ENCODE peak calls at places on chromosomes 13 and 19, in six cellular contexts. U is AG04450, W is stomach, T is mesendoderm, G is skeletal muscle cell, F is gastrocnemius medialis. A is an unnamed sample.

GRCh38 chr13:23510979-23511735 is 59.1 kb upstream of the TNFRSF19 start:
- DNase-seq in U (no peak), W (no peak), T (peak), G (no peak), F (peak), A (peak)

GRCh38 chr13:50396001-50396400 is 380.8 kb downstream of the KCNRG start:
- DNase-seq in U (no peak), W (no peak), T (no peak), G (no peak), F (no peak), A (no peak)

GRCh38 chr13:40083841-40084240 is 428.4 kb downstream of the COG6 start:
- DNase-seq in U (no peak), W (no peak), T (no peak), G (no peak), F (no peak), A (no peak)

GRCh38 chr19:7953060-7953459 is 9.6 kb upstream of the TIMM44 start:
- DNase-seq in U (no peak), W (no peak), T (peak), G (no peak), F (no peak), A (no peak)

GRCh38 chr13:100131863-100132574 is 43.1 kb downstream of the PCCA start:
- DNase-seq in U (peak), W (no peak), T (peak), G (peak), F (no peak), A (no peak)

GRCh38 chr13:98981596-98982195 is 3.8 kb upstream of the DOCK9 start:
- DNase-seq in U (no peak), W (no peak), T (no peak), G (no peak), F (no peak), A (no peak)

GRCh38 chr19:29810504-29810871 is 1.3 kb upstream of the CCNE1 start:
- DNase-seq in U (no peak), W (no peak), T (no peak), G (peak), F (no peak), A (no peak)

GRCh38 chr13:112067871-112068305 is 939 bp downstream of the SOX1 start:
- DNase-seq in U (no peak), W (no peak), T (peak), G (no peak), F (no peak), A (peak)

GRCh38 chr19:45528149-45528743 is 21.0 kb downstream of the VASP start:
- DNase-seq in U (no peak), W (no peak), T (peak), G (no peak), F (no peak), A (peak)

GRCh38 chr13:100098445-100099116 is 9.7 kb downstream of the PCCA start:
- DNase-seq in U (no peak), W (no peak), T (peak), G (no peak), F (no peak), A (no peak)

GRCh38 chr19:7975037-7975436 is 30.4 kb downstream of the ELAVL1 start:
- DNase-seq in U (no peak), W (no peak), T (no peak), G (no peak), F (peak), A (no peak)

GRCh38 chr13:31201341-31202024 is 1.7 kb downstream of the B3GLCT start:
- DNase-seq in U (no peak), W (no peak), T (no peak), G (peak), F (no peak), A (no peak)

DNA sequence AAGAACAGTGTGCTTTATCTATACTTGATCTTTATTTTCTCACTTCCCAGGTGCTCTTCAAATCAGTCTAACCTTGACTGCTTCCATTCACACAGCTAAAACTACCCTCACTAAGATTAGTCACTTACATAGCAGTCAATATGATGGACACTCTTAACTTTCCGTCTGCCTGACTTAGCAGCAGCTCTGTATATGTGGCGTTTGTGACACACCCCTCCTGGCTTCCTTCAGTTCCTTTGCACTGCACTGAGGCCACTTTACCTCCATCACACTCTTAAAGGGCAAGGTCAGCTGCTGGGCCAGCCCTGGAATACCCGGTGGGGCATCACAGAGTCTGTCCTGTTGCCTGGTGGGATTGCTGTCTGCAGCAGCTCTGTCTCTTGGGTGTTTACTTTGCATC is 35.6 kb upstream of the IL17D start:
- DNase-seq in U (no peak), W (no peak), T (no peak), G (no peak), F (no peak), A (no peak)
- H3K4me3 ChIP-seq in U (no peak), W (no peak), T (no peak), G (no peak), F (no peak), A (no peak)

GRCh38 chr13:27601771-27602170 is 18.6 kb downstream of the LNX2 start:
- DNase-seq in U (no peak), W (no peak), T (no peak), G (no peak), F (no peak), A (no peak)

GRCh38 chr13:27601208-27601607 is 19.1 kb downstream of the LNX2 start:
- DNase-seq in U (no peak), W (no peak), T (no peak), G (no peak), F (no peak), A (no peak)

GRCh38 chr13:27599096-27599495 is 21.2 kb downstream of the LNX2 start:
- DNase-seq in U (no peak), W (no peak), T (no peak), G (no peak), F (no peak), A (no peak)

GRCh38 chr13:27599845-27600553 is 20.3 kb downstream of the LNX2 start:
- DNase-seq in U (no peak), W (peak), T (peak), G (peak), F (peak), A (no peak)

DNA sequence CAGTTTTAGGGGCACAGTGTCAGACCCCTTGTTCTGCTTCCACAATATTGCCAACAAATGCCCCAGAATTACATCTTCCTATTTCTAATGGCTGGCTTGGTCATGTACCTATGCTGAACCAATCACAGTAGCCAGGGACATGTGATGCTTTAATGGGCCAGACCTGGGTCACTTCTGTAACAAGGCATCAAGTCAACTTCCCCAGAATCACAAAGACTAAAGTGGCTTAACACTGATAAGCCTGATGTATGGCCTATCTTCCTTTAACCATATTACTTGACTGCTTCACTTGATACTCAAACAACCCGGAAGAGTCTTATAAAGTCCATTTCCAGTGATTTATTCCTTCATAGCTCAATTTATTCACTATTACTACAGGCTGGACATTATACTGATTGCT is 19.6 kb downstream of the LNX2 start:
- DNase-seq in U (no peak), W (no peak), T (peak), G (no peak), F (no peak), A (no peak)
- H3K4me3 ChIP-seq in U (no peak), W (no peak), T (no peak), G (no peak), F (no peak), A (no peak)

DNA sequence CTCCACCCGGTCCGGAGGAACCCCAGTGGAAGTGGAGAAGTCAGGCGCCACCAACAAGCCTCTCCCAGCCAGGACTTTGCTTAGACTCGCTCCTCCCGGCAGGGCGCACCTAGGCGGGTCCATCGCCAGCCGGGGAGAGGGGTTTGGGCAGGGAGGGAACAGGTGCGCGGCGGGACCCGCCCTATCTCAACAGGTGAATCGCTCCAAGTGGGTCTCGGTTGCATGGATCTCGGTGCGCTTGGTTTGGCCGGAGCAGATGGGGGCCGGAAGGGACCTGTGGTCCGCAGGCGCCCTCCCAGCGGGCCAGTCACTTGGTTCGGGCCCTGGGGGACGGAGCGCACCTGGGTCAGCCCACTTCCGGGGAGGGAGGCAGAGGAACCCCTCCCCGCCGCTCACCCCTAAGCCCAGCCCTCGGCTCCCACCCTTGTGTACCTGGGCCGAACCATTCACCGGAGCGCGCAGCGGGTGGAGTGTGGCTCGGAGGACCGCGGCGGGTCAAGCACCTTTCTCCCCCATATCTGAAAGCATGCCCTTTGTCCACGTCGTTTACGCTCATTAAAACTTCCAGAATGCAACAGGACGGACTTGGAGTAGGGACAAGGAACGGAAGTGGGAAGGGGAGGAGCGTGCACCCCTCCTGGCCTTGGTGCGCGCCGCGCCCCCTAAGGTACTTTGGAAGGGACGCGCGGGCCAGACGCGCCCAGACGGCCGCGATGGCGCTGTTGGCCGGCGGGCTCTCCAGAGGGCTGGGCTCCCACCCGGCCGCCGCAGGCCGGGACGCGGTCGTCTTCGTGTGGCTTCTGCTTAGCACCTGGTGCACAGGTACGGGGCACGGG is at the start of gene LSR:
- DNase-seq in U (no peak), W (peak), T (peak), G (no peak), F (no peak), A (peak)
- H3K4me3 ChIP-seq in U (no peak), W (peak), T (peak), G (no peak), F (peak), A (peak)

GRCh38 chr13:93246069-93246468 is 19.5 kb downstream of the GPC6 start:
- DNase-seq in U (no peak), W (no peak), T (no peak), G (no peak), F (no peak), A (no peak)

GRCh38 chr13:93248627-93249047 is 22.0 kb downstream of the GPC6 start:
- DNase-seq in U (no peak), W (peak), T (peak), G (no peak), F (no peak), A (peak)

GRCh38 chr13:93243375-93244063 is 16.9 kb downstream of the GPC6 start:
- DNase-seq in U (no peak), W (no peak), T (no peak), G (no peak), F (no peak), A (no peak)

GRCh38 chr13:93244918-93245280 is 18.3 kb downstream of the GPC6 start:
- DNase-seq in U (no peak), W (no peak), T (no peak), G (no peak), F (no peak), A (no peak)

GRCh38 chr13:93244141-93244917 is 17.7 kb downstream of the GPC6 start:
- DNase-seq in U (no peak), W (no peak), T (no peak), G (no peak), F (no peak), A (no peak)
- H3K4me3 ChIP-seq in U (peak), W (peak), T (no peak), G (peak), F (peak), A (no peak)

GRCh38 chr19:38506375-38506722 is 72.9 kb downstream of the RYR1 start:
- DNase-seq in U (no peak), W (no peak), T (no peak), G (no peak), F (no peak), A (peak)

GRCh38 chr19:38508507-38508906 is 75.0 kb downstream of the RYR1 start:
- DNase-seq in U (no peak), W (no peak), T (no peak), G (no peak), F (no peak), A (no peak)

GRCh38 chr19:38505958-38506357 is 72.5 kb downstream of the RYR1 start:
- DNase-seq in U (no peak), W (no peak), T (no peak), G (no peak), F (no peak), A (peak)

GRCh38 chr19:38507551-38508127 is 74.1 kb downstream of the RYR1 start:
- DNase-seq in U (no peak), W (no peak), T (no peak), G (no peak), F (no peak), A (no peak)

DNA sequence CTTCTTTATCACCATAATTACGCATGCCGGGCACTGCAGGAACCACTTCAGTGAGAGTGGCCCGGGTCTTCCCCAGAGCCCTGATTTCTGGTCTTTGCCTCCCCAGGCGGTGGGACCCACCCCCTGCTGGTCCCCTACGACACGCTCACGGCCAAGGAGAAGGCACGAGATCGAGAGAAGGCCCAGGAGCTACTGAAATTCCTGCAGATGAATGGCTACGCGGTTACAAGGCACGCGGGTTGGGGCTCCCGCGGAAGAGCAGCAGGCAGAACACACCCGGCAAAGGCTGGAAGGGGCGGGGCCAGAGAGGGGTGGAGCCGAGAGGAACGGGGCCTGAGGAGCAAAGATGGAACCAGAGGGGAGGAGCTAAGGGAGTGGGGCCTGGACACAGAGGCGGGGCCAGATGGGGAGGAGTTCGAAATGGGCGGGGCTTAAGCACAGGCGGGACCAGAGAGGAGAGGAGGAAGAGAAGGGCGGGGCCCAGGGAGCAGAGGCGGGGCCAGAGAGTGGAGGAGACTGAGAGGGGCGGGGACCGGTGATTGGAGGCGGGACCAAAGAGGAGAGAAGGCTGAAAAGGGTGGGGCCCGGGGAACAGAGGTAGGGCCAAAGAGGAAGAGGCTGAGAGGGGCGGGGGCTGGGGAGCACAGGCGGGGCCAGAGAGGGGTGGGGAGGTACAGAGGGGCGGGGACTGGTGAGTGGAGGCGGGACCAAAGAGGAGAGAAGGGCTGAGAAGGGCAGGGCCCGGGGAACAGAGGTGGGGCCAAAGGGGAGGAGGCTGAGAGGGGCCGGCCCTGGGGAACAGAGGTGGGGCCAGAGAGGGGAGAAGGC is 73.4 kb downstream of the RYR1 start:
- DNase-seq in U (no peak), W (peak), T (peak), G (no peak), F (peak), A (peak)
- H3K4me3 ChIP-seq in U (no peak), W (no peak), T (no peak), G (no peak), F (no peak), A (peak)

DNA sequence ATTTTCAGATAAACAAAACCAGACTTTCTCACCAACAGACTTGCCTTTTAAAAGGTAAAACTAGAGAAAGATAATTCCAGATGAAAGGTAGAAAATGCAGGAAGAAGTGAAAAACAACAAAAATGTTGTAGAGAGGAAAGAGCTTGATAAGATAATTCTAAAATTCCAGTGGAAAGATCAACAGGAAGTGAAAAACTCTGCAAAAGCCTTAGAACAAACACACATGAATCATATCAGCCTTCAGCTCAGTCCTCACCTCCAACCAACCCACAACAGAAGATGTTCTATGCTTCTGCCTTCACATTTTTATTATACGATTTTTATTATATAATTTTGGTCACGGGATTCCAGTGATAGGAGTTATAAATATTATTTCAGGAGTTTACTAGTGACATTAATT is 57.8 kb downstream of the GADD45B start:
- DNase-seq in U (no peak), W (no peak), T (no peak), G (no peak), F (no peak), A (no peak)
- H3K4me3 ChIP-seq in U (no peak), W (no peak), T (no peak), G (no peak), F (no peak), A (no peak)

DNA sequence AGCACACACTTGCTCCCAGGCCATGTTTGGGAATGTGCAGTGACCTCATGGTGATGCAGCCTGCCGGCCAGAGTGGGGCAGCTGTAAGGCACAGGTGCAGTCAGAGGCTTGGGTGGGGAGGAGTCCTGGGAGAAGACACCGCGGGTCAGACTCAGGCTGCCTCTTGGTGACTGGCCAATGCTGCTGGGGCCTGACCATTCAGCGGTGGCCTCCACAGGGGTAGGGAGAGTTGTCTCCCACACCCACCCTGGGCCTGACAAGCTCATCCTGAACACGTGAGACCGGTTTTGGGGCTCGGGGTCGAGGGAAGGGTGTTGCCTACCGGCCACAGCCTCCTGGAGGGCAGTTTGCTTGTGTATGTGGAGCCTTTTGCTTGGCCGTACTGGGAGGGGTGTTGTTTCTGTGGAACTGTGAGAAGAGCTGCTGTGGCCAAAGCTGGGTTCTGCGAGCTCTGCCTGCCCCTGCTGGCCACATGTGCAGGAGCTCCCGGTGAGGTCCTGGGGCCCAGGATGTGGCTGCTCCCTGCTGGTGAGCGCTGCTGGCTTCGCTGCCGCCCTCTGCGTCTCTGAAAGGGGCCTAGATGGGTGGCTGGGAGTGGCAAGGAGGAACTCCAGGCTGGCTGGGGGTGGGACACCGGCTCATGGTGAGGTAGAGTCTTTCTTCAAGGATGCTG is 22.1 kb downstream of the UPF1 start:
- DNase-seq in U (no peak), W (no peak), T (peak), G (no peak), F (no peak), A (peak)
- H3K4me3 ChIP-seq in U (no peak), W (no peak), T (no peak), G (no peak), F (no peak), A (no peak)

DNA sequence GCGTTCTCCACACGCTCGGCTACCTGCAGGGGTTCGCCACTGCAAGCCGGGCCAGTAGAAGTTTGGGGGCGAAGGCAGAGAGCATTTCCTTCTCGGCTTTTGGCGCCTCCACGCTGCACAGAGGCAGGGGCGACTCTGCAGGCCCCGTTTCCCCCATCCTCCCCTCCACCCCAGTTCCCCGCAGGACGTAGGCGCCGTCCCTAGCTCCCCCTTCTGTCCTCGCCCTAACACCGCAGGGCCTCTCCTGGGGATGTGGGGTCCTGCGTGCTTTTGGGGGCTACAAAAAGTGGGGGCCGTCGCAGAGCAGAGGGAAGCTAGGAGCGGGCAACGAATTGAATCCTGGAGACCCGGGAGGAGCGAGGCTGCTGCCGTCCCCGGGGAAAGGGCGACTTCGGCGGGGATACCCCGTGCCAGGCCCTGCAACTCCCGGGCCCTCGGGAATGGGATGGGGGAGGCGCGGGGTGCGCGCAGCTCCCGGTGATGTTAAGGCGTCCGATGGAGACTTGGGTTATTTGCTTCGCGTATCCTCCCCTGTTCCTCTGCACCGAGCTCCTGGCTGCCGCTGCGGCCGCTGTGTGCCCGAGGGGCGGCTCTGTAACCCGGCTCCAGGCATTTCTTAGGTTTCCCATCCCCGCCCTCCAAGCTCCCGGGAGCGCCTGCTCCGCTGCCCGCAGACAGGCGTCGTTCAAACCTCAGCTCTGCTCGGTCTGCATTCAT is 255.9 kb upstream of the SOX21 start:
- DNase-seq in U (no peak), W (no peak), T (peak), G (no peak), F (no peak), A (peak)
- H3K4me3 ChIP-seq in U (peak), W (peak), T (peak), G (peak), F (peak), A (peak)

GRCh38 chr19:40667602-40668001 is 22.8 kb downstream of the NUMBL start:
- DNase-seq in U (no peak), W (no peak), T (no peak), G (no peak), F (no peak), A (no peak)

GRCh38 chr19:40666803-40667438 is 23.5 kb downstream of the NUMBL start:
- DNase-seq in U (no peak), W (no peak), T (no peak), G (no peak), F (no peak), A (no peak)

GRCh38 chr19:40662925-40663711 is 27.3 kb downstream of the NUMBL start:
- DNase-seq in U (peak), W (peak), T (peak), G (peak), F (peak), A (peak)

GRCh38 chr19:40661616-40662015 is 28.8 kb downstream of the NUMBL start:
- DNase-seq in U (no peak), W (no peak), T (no peak), G (no peak), F (no peak), A (no peak)

GRCh38 chr19:40663712-40664692 is 26.4 kb downstream of the NUMBL start:
- DNase-seq in U (no peak), W (no peak), T (peak), G (no peak), F (no peak), A (no peak)
- H3K4me3 ChIP-seq in U (peak), W (peak), T (no peak), G (peak), F (peak), A (peak)